ENCODE peak calls at places on chromosomes 11 and 22, in four cellular contexts. J is GM23338, K is body of pancreas, Y is dorsolateral prefrontal cortex. W is an unnamed sample.
A peak's percentile ranks its signal among the peaks of the same experiment; 100 is the strongest.

GRCh38 chr22:22507743-22508273 is 734 bp downstream of the ZNF280B start:
- DNase-seq in J (peak; percentile 33), K (no peak), Y (no peak), W (no peak)

GRCh38 chr22:41417622-41418390 is 28.8 kb downstream of the TOB2 start:
- DNase-seq in K (peak; percentile 99), J (no peak), Y (peak; percentile 96), W (no peak)

GRCh38 chr11:122796128-122796717 is 42.1 kb upstream of the CRTAM start:
- DNase-seq in K (peak; percentile 60), J (peak; percentile 83), Y (no peak), W (peak; percentile 62)

GRCh38 chr11:18768472-18768901 is 23.1 kb downstream of the PTPN5 start:
- DNase-seq in K (no peak), J (no peak), Y (no peak), W (no peak)

GRCh38 chr22:41576877-41577276 is 12.8 kb downstream of the PMM1 start:
- DNase-seq in J (peak; percentile 95), K (peak; percentile 57), Y (peak; percentile 44), W (peak; percentile 65)

GRCh38 chr11:112769170-112769569 is 192.1 kb upstream of the NCAM1 start:
- DNase-seq in K (no peak), J (no peak), Y (no peak), W (no peak)

GRCh38 chr22:17400305-17400704 is 31.0 kb downstream of the CECR2 start:
- DNase-seq in J (no peak), Y (no peak), K (no peak), W (no peak)

GRCh38 chr22:20813056-20813455 is 39.1 kb downstream of the SERPIND1 start:
- DNase-seq in J (no peak), Y (no peak), K (no peak), W (no peak)

GRCh38 chr22:20852076-20852475 is 6.5 kb downstream of the PI4KA start:
- DNase-seq in K (no peak), J (no peak), Y (no peak), W (no peak)

GRCh38 chr22:30668306-30668655 is 606 bp upstream of the DUSP18 start:
- DNase-seq in J (no peak), K (no peak), Y (no peak), W (no peak)

GRCh38 chr11:73623651-73624050 is 22.7 kb upstream of the PLEKHB1 start:
- DNase-seq in K (no peak), Y (no peak), J (no peak), W (no peak)

GRCh38 chr22:25109878-25110595 is 89.6 kb upstream of the CRYBB3 start:
- DNase-seq in K (peak; percentile 29), J (no peak), Y (no peak), W (no peak)

GRCh38 chr11:27926981-27927481 is 180.9 kb downstream of the KIF18A start:
- DNase-seq in K (no peak), Y (no peak), J (no peak), W (no peak)

GRCh38 chr11:94400075-94400838 is 962 bp downstream of the GPR83 start:
- DNase-seq in J (no peak), Y (no peak), K (no peak), W (no peak)

GRCh38 chr22:19431641-19432091 is at the start of gene HIRA:
- DNase-seq in Y (peak; percentile 64), K (peak; percentile 83), J (peak; percentile 84), W (peak; percentile 90)

GRCh38 chr22:42868751-42869251 is 11.7 kb upstream of the ARFGAP3 start:
- DNase-seq in J (no peak), Y (peak; percentile 71), K (peak; percentile 88), W (no peak)

GRCh38 chr11:11416917-11417316 is 63.9 kb upstream of the CSNK2A3 start:
- DNase-seq in J (no peak), K (no peak), Y (no peak), W (no peak)

GRCh38 chr11:110838808-110839207 is 126.6 kb upstream of the ARHGAP20 start:
- DNase-seq in J (no peak), K (no peak), Y (no peak), W (no peak)

GRCh38 chr22:41801147-41801819 is 804 bp downstream of the CCDC134 start:
- DNase-seq in J (no peak), K (no peak), Y (no peak), W (no peak)

GRCh38 chr11:74636633-74637184 is 44.3 kb downstream of the POLD3 start:
- DNase-seq in K (no peak), J (no peak), Y (no peak), W (no peak)

GRCh38 chr11:968822-969221 is 43.2 kb downstream of the AP2A2 start:
- DNase-seq in J (no peak), K (no peak), Y (no peak), W (no peak)
- TF ChIP-seq CTCF in J (no peak), K (no peak), Y (no peak), W (no peak)

GRCh38 chr11:64514596-64514995 is 76.4 kb upstream of the SLC22A12 start:
- DNase-seq in Y (no peak), J (no peak), K (no peak), W (no peak)

GRCh38 chr11:64519541-64519940 is 71.5 kb upstream of the SLC22A12 start:
- DNase-seq in J (no peak), Y (no peak), K (no peak), W (no peak)

GRCh38 chr11:64520013-64520412 is 71.0 kb upstream of the SLC22A12 start:
- DNase-seq in K (no peak), Y (no peak), J (no peak), W (no peak)

GRCh38 chr11:64518928-64519327 is 72.1 kb upstream of the SLC22A12 start:
- DNase-seq in K (no peak), J (no peak), Y (no peak), W (no peak)

GRCh38 chr11:64516226-64516625 is 74.8 kb upstream of the SLC22A12 start:
- DNase-seq in J (peak; percentile 67), K (no peak), Y (no peak), W (no peak)
- TF ChIP-seq CTCF in J (peak; percentile 75), K (no peak), Y (no peak), W (no peak)

GRCh38 chr11:108121274-108122155 is at the start of gene ACAT1:
- DNase-seq in K (peak; percentile 99), Y (peak; percentile 94), J (peak; percentile 96), W (peak; percentile 96)
- TF ChIP-seq CTCF in K (peak; percentile 60), Y (peak; percentile 55), J (no peak), W (no peak)

GRCh38 chr11:96084610-96085348 is 160.9 kb upstream of the MTMR2 start:
- DNase-seq in J (no peak), Y (no peak), K (no peak), W (no peak)
- TF ChIP-seq CTCF in J (no peak), Y (no peak), K (no peak), W (no peak)

GRCh38 chr11:64268687-64269379 is 15.6 kb downstream of the BAD start:
- DNase-seq in J (peak; percentile 53), Y (peak; percentile 50), K (peak; percentile 68), W (peak; percentile 46)

GRCh38 chr11:64271339-64272132 is 12.9 kb downstream of the BAD start:
- DNase-seq in Y (peak; percentile 93), K (peak; percentile 90), J (peak; percentile 99), W (peak; percentile 88)

GRCh38 chr11:64267207-64267945 is 16.0 kb downstream of the PLCB3 start:
- DNase-seq in Y (no peak), K (no peak), J (no peak), W (no peak)

GRCh38 chr11:64268028-64268686 is 16.3 kb downstream of the BAD start:
- DNase-seq in J (no peak), K (no peak), Y (no peak), W (no peak)

GRCh38 chr11:64269380-64270234 is 14.9 kb downstream of the BAD start:
- DNase-seq in K (peak; percentile 98), Y (peak; percentile 99), J (peak; percentile 100), W (peak; percentile 97)
- TF ChIP-seq CTCF in K (no peak), Y (no peak), J (peak; percentile 3), W (no peak)

GRCh38 chr11:15208570-15209222 is 94.0 kb downstream of the INSC start:
- DNase-seq in J (peak; percentile 90), K (peak; percentile 81), Y (peak; percentile 79), W (peak; percentile 91)
- TF ChIP-seq CTCF in J (peak; percentile 99), K (peak; percentile 93), Y (peak; percentile 95), W (peak; percentile 96)

GRCh38 chr11:9459573-9460321 is 1.1 kb upstream of the ZNF143 start:
- DNase-seq in J (peak; percentile 41), K (peak; percentile 23), Y (no peak), W (no peak)
- TF ChIP-seq CTCF in J (no peak), K (no peak), Y (no peak), W (no peak)

GRCh38 chr11:6862961-6863360 is at the start of gene OR10A2:
- DNase-seq in Y (no peak), J (peak; percentile 18), K (no peak), W (no peak)
- TF ChIP-seq CTCF in Y (no peak), J (no peak), K (no peak), W (no peak)

GRCh38 chr11:125685228-125685627 is 4.6 kb upstream of the ACRV1 start:
- DNase-seq in K (no peak), J (peak; percentile 44), Y (no peak), W (no peak)
- TF ChIP-seq CTCF in K (no peak), J (no peak), Y (no peak), W (no peak)

DNA sequence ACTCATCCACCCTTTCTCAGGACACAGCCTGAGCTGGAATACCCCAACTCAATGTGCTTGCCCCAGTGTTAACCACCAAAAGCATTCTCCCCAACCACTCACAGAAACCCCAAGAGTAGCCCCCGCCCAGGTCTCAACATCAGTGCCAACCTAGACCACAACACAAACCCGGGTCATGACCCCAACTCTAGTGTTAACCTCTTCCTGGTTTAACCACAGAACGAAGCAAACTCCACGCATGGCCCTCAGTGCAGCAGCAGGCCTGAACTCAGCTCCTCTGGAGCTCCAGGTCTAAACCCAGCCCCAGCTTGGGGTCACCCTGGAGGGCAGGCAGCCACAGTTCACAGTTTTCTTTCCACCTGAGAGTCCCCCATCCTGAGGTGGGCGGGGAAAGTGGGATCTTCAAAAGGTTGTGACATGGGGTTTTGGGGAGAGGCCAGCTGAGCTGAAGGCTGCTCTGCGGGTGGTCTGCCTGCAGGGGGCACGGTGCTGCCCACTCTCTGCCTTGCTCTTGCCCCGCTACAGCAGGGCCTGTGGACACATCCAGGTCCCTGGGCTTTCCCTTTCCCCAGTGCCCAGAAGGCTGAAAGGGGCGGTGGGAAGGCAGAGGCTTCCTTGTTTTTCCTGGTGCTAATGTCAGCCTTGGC is 37.9 kb downstream of the NECTIN1 start:
- DNase-seq in J (no peak), Y (no peak), K (no peak), W (no peak)
- TF ChIP-seq CTCF in J (no peak), Y (peak; percentile 10), K (no peak), W (peak; percentile 10)

W was measured in nephron progenitor cell.